ENCODE peak calls at places on chromosomes 13 and 19, in seven cellular contexts. One of them, this sample, is unnamed.
A peak's percentile ranks its signal among the peaks of the same experiment; 100 is the strongest.

GRCh38 chr19:10214784-10215183 is 16.3 kb downstream of the S1PR2 start:
- DNase-seq in kidney epithelial cell: no peak
- DNase-seq in fibroblast of lung: peak; percentile 77
- DNase-seq in colonic mucosa: no peak
- DNase-seq in vagina: no peak
- DNase-seq in cardiac muscle cell: no peak
- DNase-seq in esophagus squamous epithelium: no peak
- DNase-seq in this sample: no peak

GRCh38 chr13:76048675-76049396 is 412.7 kb downstream of the LMO7 start:
- DNase-seq in kidney epithelial cell: no peak
- DNase-seq in fibroblast of lung: no peak
- DNase-seq in colonic mucosa: no peak
- DNase-seq in vagina: no peak
- DNase-seq in cardiac muscle cell: no peak
- DNase-seq in esophagus squamous epithelium: no peak
- DNase-seq in this sample: no peak

GRCh38 chr13:82356667-82357066 is 1525.6 kb downstream of the SLITRK1 start:
- DNase-seq in kidney epithelial cell: no peak
- DNase-seq in fibroblast of lung: no peak
- DNase-seq in colonic mucosa: no peak
- DNase-seq in vagina: no peak
- DNase-seq in cardiac muscle cell: peak; percentile 16
- DNase-seq in esophagus squamous epithelium: no peak
- DNase-seq in this sample: no peak

GRCh38 chr13:47474845-47475244 is 526.2 kb downstream of the SUCLA2 start:
- DNase-seq in kidney epithelial cell: no peak
- DNase-seq in fibroblast of lung: no peak
- DNase-seq in colonic mucosa: no peak
- DNase-seq in vagina: no peak
- DNase-seq in cardiac muscle cell: no peak
- DNase-seq in esophagus squamous epithelium: no peak
- DNase-seq in this sample: no peak

GRCh38 chr19:611506-611869 is 21.8 kb downstream of the HCN2 start:
- DNase-seq in kidney epithelial cell: peak; percentile 76
- DNase-seq in fibroblast of lung: peak; percentile 99
- DNase-seq in colonic mucosa: no peak
- DNase-seq in vagina: no peak
- DNase-seq in cardiac muscle cell: no peak
- DNase-seq in esophagus squamous epithelium: no peak
- DNase-seq in this sample: peak; percentile 96

GRCh38 chr13:38166121-38166520 is 183.5 kb upstream of the UFM1 start:
- DNase-seq in kidney epithelial cell: peak; percentile 16
- DNase-seq in fibroblast of lung: peak; percentile 50
- DNase-seq in colonic mucosa: no peak
- DNase-seq in vagina: no peak
- DNase-seq in cardiac muscle cell: no peak
- DNase-seq in esophagus squamous epithelium: no peak
- DNase-seq in this sample: no peak

GRCh38 chr19:5891938-5892771 is 11.4 kb downstream of the NDUFA11 start:
- DNase-seq in kidney epithelial cell: no peak
- DNase-seq in fibroblast of lung: peak; percentile 39
- DNase-seq in colonic mucosa: peak; percentile 48
- DNase-seq in vagina: no peak
- DNase-seq in cardiac muscle cell: peak; percentile 82
- DNase-seq in esophagus squamous epithelium: no peak
- DNase-seq in this sample: no peak

GRCh38 chr19:18859676-18860301 is 28.0 kb downstream of the UPF1 start:
- DNase-seq in kidney epithelial cell: no peak
- DNase-seq in fibroblast of lung: no peak
- DNase-seq in colonic mucosa: peak; percentile 18
- DNase-seq in vagina: no peak
- DNase-seq in cardiac muscle cell: no peak
- DNase-seq in esophagus squamous epithelium: no peak
- DNase-seq in this sample: no peak

GRCh38 chr19:45117167-45117594 is 24.2 kb downstream of the PPP1R37 start:
- DNase-seq in kidney epithelial cell: no peak
- DNase-seq in fibroblast of lung: peak; percentile 58
- DNase-seq in colonic mucosa: no peak
- DNase-seq in vagina: no peak
- DNase-seq in cardiac muscle cell: peak; percentile 67
- DNase-seq in esophagus squamous epithelium: no peak
- DNase-seq in this sample: no peak

GRCh38 chr19:12331211-12331941 is 2.1 kb downstream of the ZNF563 start:
- DNase-seq in kidney epithelial cell: no peak
- DNase-seq in fibroblast of lung: no peak
- DNase-seq in colonic mucosa: no peak
- DNase-seq in vagina: no peak
- DNase-seq in cardiac muscle cell: peak; percentile 5
- DNase-seq in esophagus squamous epithelium: no peak
- DNase-seq in this sample: no peak

GRCh38 chr13:97434417-97435296 is 688 bp downstream of the RAP2A start:
- DNase-seq in kidney epithelial cell: no peak
- DNase-seq in fibroblast of lung: peak; percentile 41
- DNase-seq in colonic mucosa: peak; percentile 46
- DNase-seq in vagina: peak; percentile 91
- DNase-seq in cardiac muscle cell: peak; percentile 71
- DNase-seq in esophagus squamous epithelium: peak; percentile 25
- DNase-seq in this sample: no peak

GRCh38 chr13:102276479-102276878 is 125.4 kb downstream of the FGF14 start:
- DNase-seq in kidney epithelial cell: no peak
- DNase-seq in fibroblast of lung: no peak
- DNase-seq in colonic mucosa: no peak
- DNase-seq in vagina: no peak
- DNase-seq in cardiac muscle cell: no peak
- DNase-seq in esophagus squamous epithelium: no peak
- DNase-seq in this sample: no peak

GRCh38 chr13:32537580-32538233 is 888 bp downstream of the N4BP2L2 start:
- DNase-seq in kidney epithelial cell: no peak
- DNase-seq in fibroblast of lung: peak; percentile 7
- DNase-seq in colonic mucosa: peak; percentile 42
- DNase-seq in vagina: no peak
- DNase-seq in cardiac muscle cell: no peak
- DNase-seq in esophagus squamous epithelium: no peak
- DNase-seq in this sample: no peak

GRCh38 chr13:28640861-28641599 is 17.9 kb upstream of the POMP start:
- DNase-seq in kidney epithelial cell: no peak
- DNase-seq in fibroblast of lung: no peak
- DNase-seq in colonic mucosa: no peak
- DNase-seq in vagina: no peak
- DNase-seq in cardiac muscle cell: no peak
- DNase-seq in esophagus squamous epithelium: no peak
- DNase-seq in this sample: no peak

GRCh38 chr13:47723898-47724297 is 277.2 kb downstream of the SUCLA2 start:
- DNase-seq in kidney epithelial cell: no peak
- DNase-seq in fibroblast of lung: no peak
- DNase-seq in colonic mucosa: no peak
- DNase-seq in vagina: peak; percentile 49
- DNase-seq in cardiac muscle cell: no peak
- DNase-seq in esophagus squamous epithelium: no peak
- DNase-seq in this sample: no peak

GRCh38 chr19:41449079-41449864 is 6.3 kb downstream of the ERICH4 start:
- DNase-seq in kidney epithelial cell: peak; percentile 18
- DNase-seq in fibroblast of lung: peak; percentile 44
- DNase-seq in colonic mucosa: peak; percentile 69
- DNase-seq in vagina: no peak
- DNase-seq in cardiac muscle cell: peak; percentile 78
- DNase-seq in esophagus squamous epithelium: no peak
- DNase-seq in this sample: no peak

GRCh38 chr19:13045812-13046211 is 50.5 kb downstream of the NFIX start:
- DNase-seq in kidney epithelial cell: no peak
- DNase-seq in fibroblast of lung: no peak
- DNase-seq in colonic mucosa: no peak
- DNase-seq in vagina: no peak
- DNase-seq in cardiac muscle cell: no peak
- DNase-seq in esophagus squamous epithelium: no peak
- DNase-seq in this sample: no peak

GRCh38 chr13:45479661-45480060 is 14.9 kb downstream of the COG3 start:
- DNase-seq in kidney epithelial cell: no peak
- DNase-seq in fibroblast of lung: no peak
- DNase-seq in colonic mucosa: no peak
- DNase-seq in vagina: no peak
- DNase-seq in cardiac muscle cell: no peak
- DNase-seq in esophagus squamous epithelium: no peak
- DNase-seq in this sample: no peak

GRCh38 chr13:44448373-44448772 is 74.7 kb downstream of the SERP2 start:
- DNase-seq in kidney epithelial cell: no peak
- DNase-seq in fibroblast of lung: no peak
- DNase-seq in colonic mucosa: no peak
- DNase-seq in vagina: no peak
- DNase-seq in cardiac muscle cell: no peak
- DNase-seq in esophagus squamous epithelium: no peak
- DNase-seq in this sample: no peak

GRCh38 chr19:55669418-55670279 is 5.4 kb upstream of the EPN1 start:
- DNase-seq in kidney epithelial cell: no peak
- DNase-seq in fibroblast of lung: no peak
- DNase-seq in colonic mucosa: no peak
- DNase-seq in vagina: no peak
- DNase-seq in cardiac muscle cell: no peak
- DNase-seq in esophagus squamous epithelium: no peak
- DNase-seq in this sample: no peak

GRCh38 chr19:30366282-30366681 is 5.9 kb upstream of the ZNF536 start:
- DNase-seq in kidney epithelial cell: no peak
- DNase-seq in fibroblast of lung: no peak
- DNase-seq in colonic mucosa: no peak
- DNase-seq in vagina: no peak
- DNase-seq in cardiac muscle cell: no peak
- DNase-seq in esophagus squamous epithelium: no peak
- DNase-seq in this sample: no peak

GRCh38 chr19:46759817-46760333 is 13.6 kb upstream of the STRN4 start:
- DNase-seq in kidney epithelial cell: no peak
- DNase-seq in fibroblast of lung: peak; percentile 84
- DNase-seq in colonic mucosa: no peak
- DNase-seq in vagina: peak; percentile 97
- DNase-seq in cardiac muscle cell: no peak
- DNase-seq in esophagus squamous epithelium: no peak
- DNase-seq in this sample: peak; percentile 99

GRCh38 chr13:28273919-28274318 is 135.6 kb downstream of the PAN3 start:
- DNase-seq in kidney epithelial cell: no peak
- DNase-seq in fibroblast of lung: no peak
- DNase-seq in colonic mucosa: no peak
- DNase-seq in vagina: no peak
- DNase-seq in cardiac muscle cell: no peak
- DNase-seq in esophagus squamous epithelium: no peak
- DNase-seq in this sample: no peak

GRCh38 chr13:50202485-50202884 is 187.2 kb downstream of the KCNRG start:
- DNase-seq in kidney epithelial cell: no peak
- DNase-seq in fibroblast of lung: no peak
- DNase-seq in colonic mucosa: no peak
- DNase-seq in vagina: no peak
- DNase-seq in cardiac muscle cell: no peak
- DNase-seq in esophagus squamous epithelium: no peak
- DNase-seq in this sample: no peak
- TF ChIP-seq CTCF in kidney epithelial cell: no peak
- TF ChIP-seq CTCF in fibroblast of lung: no peak
- TF ChIP-seq CTCF in colonic mucosa: no peak
- TF ChIP-seq CTCF in vagina: no peak
- TF ChIP-seq CTCF in cardiac muscle cell: no peak
- TF ChIP-seq CTCF in esophagus squamous epithelium: no peak
- TF ChIP-seq CTCF in this sample: no peak

DNA sequence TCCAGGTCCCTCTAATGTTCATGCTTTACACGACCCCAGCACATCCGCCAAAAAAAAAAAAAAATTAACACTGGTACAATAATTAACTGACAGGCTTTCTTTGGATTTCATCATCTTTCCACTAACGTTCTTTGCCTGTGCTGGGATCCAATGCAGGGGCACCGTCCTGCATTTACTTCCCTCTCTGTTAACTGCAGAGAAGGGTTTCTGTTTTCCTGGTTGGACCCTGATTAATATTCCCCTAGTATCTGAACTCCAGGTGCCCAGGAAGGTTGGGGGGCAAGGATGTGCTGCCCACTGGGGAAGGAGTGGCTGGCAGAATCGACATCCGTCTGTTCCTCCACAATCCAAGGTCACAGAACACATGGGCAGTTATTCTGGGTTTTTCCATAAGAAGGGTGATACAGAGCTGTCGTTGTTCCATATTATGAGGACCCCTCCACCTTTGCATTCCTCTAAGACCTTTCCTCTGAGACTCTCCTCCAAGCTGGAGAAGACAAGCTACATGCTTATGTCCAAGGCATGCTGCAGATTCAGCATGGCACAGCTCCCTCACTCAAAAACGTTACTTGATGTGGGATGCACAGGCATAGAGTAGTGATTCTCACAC is 4.5 kb upstream of the LAIR1 start:
- DNase-seq in kidney epithelial cell: no peak
- DNase-seq in fibroblast of lung: no peak
- DNase-seq in colonic mucosa: no peak
- DNase-seq in vagina: no peak
- DNase-seq in cardiac muscle cell: no peak
- DNase-seq in esophagus squamous epithelium: no peak
- DNase-seq in this sample: no peak
- H3K4me3 ChIP-seq in kidney epithelial cell: no peak overlapping the region
- H3K4me3 ChIP-seq in fibroblast of lung: no peak overlapping the region
- H3K4me3 ChIP-seq in colonic mucosa: no peak overlapping the region
- H3K4me3 ChIP-seq in vagina: no peak overlapping the region
- H3K4me3 ChIP-seq in cardiac muscle cell: no peak overlapping the region
- H3K4me3 ChIP-seq in esophagus squamous epithelium: no peak overlapping the region
- H3K4me3 ChIP-seq in this sample: no peak overlapping the region

GRCh38 chr13:99359493-99359892 is 52.3 kb upstream of the GPR183 start:
- DNase-seq in kidney epithelial cell: no peak
- DNase-seq in fibroblast of lung: no peak
- DNase-seq in colonic mucosa: no peak
- DNase-seq in vagina: no peak
- DNase-seq in cardiac muscle cell: no peak
- DNase-seq in esophagus squamous epithelium: no peak
- DNase-seq in this sample: no peak
- TF ChIP-seq CTCF in kidney epithelial cell: no peak
- TF ChIP-seq CTCF in fibroblast of lung: no peak
- TF ChIP-seq CTCF in colonic mucosa: no peak
- TF ChIP-seq CTCF in vagina: no peak
- TF ChIP-seq CTCF in cardiac muscle cell: no peak
- TF ChIP-seq CTCF in esophagus squamous epithelium: no peak
- TF ChIP-seq CTCF in this sample: no peak

DNA sequence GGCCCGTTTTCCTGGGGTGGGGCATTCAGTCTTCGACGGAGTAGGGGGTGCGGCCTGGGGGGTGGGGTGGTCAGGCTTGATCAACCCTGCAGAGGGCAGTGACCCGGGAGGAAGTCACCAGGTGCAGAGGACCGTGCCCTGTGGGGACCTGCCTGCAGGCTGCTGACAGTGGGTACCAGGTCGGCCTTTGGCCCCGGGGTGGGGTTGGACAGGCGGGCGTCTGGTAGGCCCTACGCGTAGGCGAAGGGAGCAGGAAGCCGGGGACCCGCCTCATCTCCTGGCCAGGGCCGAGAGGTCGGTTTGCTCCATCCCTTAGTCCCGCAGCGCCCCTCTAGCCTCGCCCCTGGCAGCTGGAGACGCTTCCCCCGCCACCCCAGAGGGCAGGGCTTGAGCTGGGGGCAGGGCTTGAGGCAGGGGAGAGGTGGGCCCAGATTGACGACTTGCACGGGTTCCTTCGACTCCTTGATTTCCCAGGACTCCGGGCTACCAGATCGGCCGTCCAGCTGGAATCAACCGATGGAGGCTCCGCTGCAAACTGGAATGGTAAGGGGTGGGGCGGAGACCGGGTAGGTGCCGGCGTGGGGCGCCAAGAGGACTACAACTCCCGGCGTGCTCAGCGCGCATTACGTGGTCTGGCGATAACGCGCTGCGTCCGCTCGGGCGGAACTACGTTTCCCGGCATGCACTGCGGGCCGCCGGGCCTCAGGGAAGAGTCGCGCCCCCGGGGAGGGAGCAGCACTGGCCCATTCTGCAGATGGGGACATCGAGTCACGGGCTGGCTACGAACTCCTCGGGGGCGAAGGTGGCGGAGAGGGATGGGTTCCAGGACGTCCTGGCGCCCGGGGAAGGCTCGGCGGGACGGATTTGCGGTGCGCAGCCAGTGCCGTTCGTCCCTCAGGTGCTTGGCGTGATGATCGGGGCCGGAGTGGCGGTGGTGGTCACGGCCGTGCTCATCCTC is at the start of gene PNPLA6:
- DNase-seq in kidney epithelial cell: no peak
- DNase-seq in fibroblast of lung: peak; percentile 89
- DNase-seq in colonic mucosa: peak; percentile 98
- DNase-seq in vagina: peak; percentile 94
- DNase-seq in cardiac muscle cell: peak; percentile 94
- DNase-seq in esophagus squamous epithelium: peak; percentile 68
- DNase-seq in this sample: peak; percentile 73
- H3K4me3 ChIP-seq in kidney epithelial cell: peak within 1 kb of the TSS; percentile 83
- H3K4me3 ChIP-seq in fibroblast of lung: peak within 1 kb of the TSS; percentile 85
- H3K4me3 ChIP-seq in colonic mucosa: peak within 1 kb of the TSS; percentile 77
- H3K4me3 ChIP-seq in vagina: peak within 1 kb of the TSS; percentile 74
- H3K4me3 ChIP-seq in cardiac muscle cell: peak within 1 kb of the TSS; percentile 71
- H3K4me3 ChIP-seq in esophagus squamous epithelium: peak within 1 kb of the TSS; percentile 90
- H3K4me3 ChIP-seq in this sample: peak within 1 kb of the TSS; percentile 74

This sample was measured in AG09309.